ENCODE peak calls at places on chromosomes 3 and 15, in eight cellular contexts. N, M, G, K, I, E, A and X are unnamed samples.

GRCh38 chr3:36991923-36992805 is 767 bp downstream of the EPM2AIP1 start:
- DNase-seq in N (no peak), M (no peak), G (peak), K (peak), I (peak), E (no peak), A (no peak), X (no peak)

GRCh38 chr15:55764398-55764797 is 21.4 kb upstream of the PRTG start:
- DNase-seq in N (no peak), M (no peak), G (no peak), K (no peak), I (no peak), E (no peak), A (no peak), X (no peak)

GRCh38 chr15:85865070-85865684 is 70.5 kb upstream of the KLHL25 start:
- DNase-seq in N (no peak), M (peak), G (peak), K (peak), I (peak), E (peak), A (no peak), X (no peak)

GRCh38 chr3:60588806-60589205 is 662.4 kb downstream of the FHIT start:
- DNase-seq in N (no peak), M (no peak), G (no peak), K (no peak), I (no peak), E (no peak), A (no peak), X (no peak)

GRCh38 chr3:5694267-5694666 is 506.8 kb downstream of the EDEM1 start:
- DNase-seq in N (no peak), M (no peak), G (no peak), K (no peak), I (no peak), E (no peak), A (no peak), X (no peak)

GRCh38 chr3:180295811-180296210 is 259.1 kb upstream of the PEX5L start:
- DNase-seq in N (no peak), M (no peak), G (no peak), K (no peak), I (no peak), E (no peak), A (no peak), X (no peak)

GRCh38 chr3:9168230-9168629 is 81.2 kb downstream of the SRGAP3 start:
- DNase-seq in N (no peak), M (no peak), G (peak), K (no peak), I (peak), E (no peak), A (no peak), X (no peak)

GRCh38 chr15:67305506-67305905 is 50.9 kb downstream of the IQCH start:
- DNase-seq in N (no peak), M (no peak), G (no peak), K (no peak), I (no peak), E (no peak), A (no peak), X (no peak)

GRCh38 chr3:24060055-24060454 is 115.0 kb downstream of the NR1D2 start:
- DNase-seq in N (no peak), M (no peak), G (peak), K (peak), I (no peak), E (no peak), A (no peak), X (no peak)

GRCh38 chr3:38360345-38360744 is 13.8 kb downstream of the XYLB start:
- DNase-seq in N (no peak), M (no peak), G (no peak), K (no peak), I (no peak), E (no peak), A (no peak), X (no peak)

GRCh38 chr3:190731596-190731995 is 130.9 kb downstream of the GMNC start:
- DNase-seq in N (no peak), M (no peak), G (no peak), K (no peak), I (no peak), E (no peak), A (no peak), X (no peak)

GRCh38 chr3:11607816-11608215 is 35.9 kb downstream of the VGLL4 start:
- DNase-seq in N (no peak), M (no peak), G (no peak), K (no peak), I (no peak), E (no peak), A (no peak), X (no peak)

GRCh38 chr3:86982883-86983282 is 8.1 kb downstream of the VGLL3 start:
- DNase-seq in N (no peak), M (no peak), G (no peak), K (no peak), I (no peak), E (no peak), A (no peak), X (no peak)

GRCh38 chr3:175159202-175159601 is 300.1 kb downstream of the NAALADL2 start:
- DNase-seq in N (no peak), M (no peak), G (no peak), K (no peak), I (no peak), E (no peak), A (no peak), X (no peak)

DNA sequence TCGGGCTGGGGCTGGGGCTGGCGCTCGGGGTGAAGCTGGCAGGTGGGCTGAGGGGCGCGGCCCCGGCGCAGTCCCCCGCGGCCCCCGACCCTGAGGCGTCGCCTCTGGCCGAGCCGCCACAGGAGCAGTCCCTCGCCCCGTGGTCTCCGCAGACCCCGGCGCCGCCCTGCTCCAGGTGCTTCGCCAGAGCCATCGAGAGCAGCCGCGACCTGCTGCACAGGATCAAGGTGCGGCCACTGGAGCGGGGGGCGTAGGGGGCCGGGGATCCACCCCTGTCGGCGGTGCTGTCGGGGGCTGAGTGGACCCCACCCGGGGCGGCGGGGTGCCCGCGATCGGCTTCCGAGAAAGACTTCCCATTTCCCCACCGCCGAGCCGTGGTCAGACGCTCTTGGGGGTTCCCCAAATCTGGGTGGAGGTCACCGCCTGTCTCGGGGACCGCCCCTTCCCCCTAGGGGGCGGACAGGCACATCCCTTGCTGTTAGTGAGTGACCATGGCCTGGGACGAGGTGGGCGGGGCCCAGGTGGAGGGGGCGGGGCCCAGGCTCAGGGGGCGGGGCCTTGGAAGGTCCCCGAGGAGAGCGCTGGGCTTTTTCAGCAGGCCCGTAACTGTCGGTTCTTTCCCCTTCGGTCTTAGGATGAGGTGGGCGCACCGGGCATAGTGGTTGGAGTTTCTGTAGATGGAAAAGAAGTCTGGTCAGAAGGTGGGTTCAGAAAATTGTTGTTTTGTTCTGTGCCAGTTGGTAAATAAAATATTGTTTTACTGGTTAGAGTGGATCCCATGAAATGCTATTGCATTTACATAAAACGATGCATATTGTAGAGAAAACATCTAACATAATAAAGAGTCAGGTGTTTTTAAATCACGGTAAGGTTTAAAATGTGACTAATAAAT is 587 bp downstream of the LACTB start:
- DNase-seq in N (peak), M (peak), G (peak), K (peak), I (peak), E (peak), A (peak), X (peak)
- TF ChIP-seq CTCF in N (no peak), M (peak), G (peak), K (no peak), I (no peak), E (no peak), A (peak), X (no peak)

DNA sequence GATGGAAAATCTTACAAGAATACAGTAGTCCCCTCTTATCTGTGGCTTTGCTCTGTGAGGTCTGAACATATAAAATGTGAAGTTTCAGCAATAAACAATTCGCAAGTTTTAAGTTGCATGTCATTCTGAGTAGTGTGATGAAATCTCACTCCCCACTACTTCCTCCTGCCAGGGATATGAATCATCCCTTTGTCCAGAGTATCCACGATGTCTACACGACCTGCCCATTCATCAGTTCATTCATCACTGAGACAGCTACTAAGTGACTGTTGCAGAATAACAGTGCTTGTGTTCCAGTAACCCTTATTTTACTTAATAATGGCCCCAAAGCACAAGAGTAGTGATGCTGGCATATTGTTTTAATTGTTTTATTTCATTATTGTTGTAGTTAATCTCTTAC is 489.2 kb upstream of the UBE2E2 start:
- DNase-seq in N (no peak), M (no peak), G (no peak), K (no peak), I (no peak), E (no peak), A (no peak), X (no peak)
- TF ChIP-seq CTCF in N (no peak), M (no peak), G (no peak), K (no peak), I (no peak), E (no peak), A (no peak), X (no peak)

DNA sequence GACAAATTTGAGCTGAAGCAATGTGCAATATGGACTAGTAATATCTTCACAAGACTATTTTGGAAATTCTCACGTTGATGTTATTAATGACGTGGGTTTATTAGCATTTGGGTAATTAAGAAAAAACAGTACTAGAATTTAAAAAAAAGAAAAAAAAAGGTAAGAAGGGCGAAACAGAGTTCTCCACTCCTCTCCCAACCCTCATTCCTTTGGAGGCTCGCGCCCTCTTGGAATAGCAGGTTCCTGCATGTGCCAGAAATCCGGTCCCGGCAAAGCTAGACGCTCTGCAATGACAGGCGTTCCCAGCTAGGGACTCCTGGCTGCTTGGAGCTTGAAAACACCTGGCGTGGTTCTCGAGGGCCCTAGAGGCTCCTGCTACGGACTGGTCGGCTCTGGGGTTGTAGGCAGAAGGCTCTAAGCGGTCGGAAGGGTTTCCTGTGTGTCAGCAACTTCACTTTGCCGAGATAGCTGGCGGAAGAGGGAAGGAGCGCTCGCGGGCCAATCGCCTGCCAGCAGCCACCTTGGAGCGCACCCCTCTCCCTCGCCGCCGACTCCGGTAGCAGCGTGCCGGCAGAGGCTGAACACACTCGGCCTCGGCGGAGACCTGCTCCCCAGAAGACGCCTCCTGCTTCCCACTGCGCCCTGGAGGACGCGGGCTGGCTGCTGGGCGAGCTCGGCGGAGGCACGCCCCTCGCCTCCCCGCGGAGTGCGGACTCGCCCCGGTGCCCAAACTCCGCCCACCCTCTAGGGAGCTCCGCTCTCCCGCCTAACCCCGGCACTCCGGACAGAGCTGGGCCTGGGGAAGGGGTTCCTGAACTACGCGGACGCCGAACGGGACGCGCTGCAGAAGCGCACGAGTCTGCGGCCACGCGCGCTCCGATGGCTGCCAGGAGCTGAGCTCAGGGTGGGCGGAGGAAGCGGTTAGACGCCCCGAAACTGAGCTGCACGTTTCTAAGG is at the start of gene P2RY1:
- DNase-seq in N (no peak), M (peak), G (peak), K (peak), I (peak), E (peak), A (peak), X (peak)
- TF ChIP-seq CTCF in N (no peak), M (peak), G (no peak), K (peak), I (peak), E (no peak), A (peak), X (no peak)

DNA sequence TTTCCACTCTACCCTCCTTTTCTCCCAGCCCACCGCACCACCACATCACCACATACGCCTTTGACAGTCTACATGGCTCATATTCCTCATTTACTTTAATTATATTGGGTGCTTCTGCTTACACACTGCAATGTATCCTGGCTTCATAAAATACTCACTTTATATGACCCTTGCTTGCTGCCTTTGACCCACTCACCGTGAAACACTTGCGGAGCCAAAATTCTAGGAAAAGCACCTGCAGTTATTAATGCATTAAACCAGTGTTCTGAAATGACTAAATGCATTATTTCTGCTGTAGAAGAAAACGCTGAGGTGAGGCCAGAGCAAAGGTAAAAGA is 217.5 kb upstream of the ICE2 start:
- DNase-seq in N (no peak), M (no peak), G (no peak), K (no peak), I (no peak), E (no peak), A (no peak), X (no peak)
- TF ChIP-seq CTCF in N (no peak), M (no peak), G (no peak), K (no peak), I (no peak), E (no peak), A (no peak), X (no peak)

GRCh38 chr3:129313415-129313982 is 34.8 kb downstream of the HMCES start:
- DNase-seq in N (no peak), M (no peak), G (no peak), K (no peak), I (peak), E (no peak), A (peak), X (no peak)

GRCh38 chr3:129315386-129315991 is 36.8 kb downstream of the HMCES start:
- DNase-seq in N (peak), M (no peak), G (peak), K (peak), I (peak), E (peak), A (peak), X (peak)

GRCh38 chr3:129316121-129317013 is 37.7 kb downstream of the HMCES start:
- DNase-seq in N (peak), M (peak), G (peak), K (peak), I (peak), E (peak), A (peak), X (peak)

GRCh38 chr3:129313983-129314756 is 35.5 kb downstream of the HMCES start:
- DNase-seq in N (no peak), M (no peak), G (peak), K (no peak), I (peak), E (no peak), A (no peak), X (no peak)

DNA sequence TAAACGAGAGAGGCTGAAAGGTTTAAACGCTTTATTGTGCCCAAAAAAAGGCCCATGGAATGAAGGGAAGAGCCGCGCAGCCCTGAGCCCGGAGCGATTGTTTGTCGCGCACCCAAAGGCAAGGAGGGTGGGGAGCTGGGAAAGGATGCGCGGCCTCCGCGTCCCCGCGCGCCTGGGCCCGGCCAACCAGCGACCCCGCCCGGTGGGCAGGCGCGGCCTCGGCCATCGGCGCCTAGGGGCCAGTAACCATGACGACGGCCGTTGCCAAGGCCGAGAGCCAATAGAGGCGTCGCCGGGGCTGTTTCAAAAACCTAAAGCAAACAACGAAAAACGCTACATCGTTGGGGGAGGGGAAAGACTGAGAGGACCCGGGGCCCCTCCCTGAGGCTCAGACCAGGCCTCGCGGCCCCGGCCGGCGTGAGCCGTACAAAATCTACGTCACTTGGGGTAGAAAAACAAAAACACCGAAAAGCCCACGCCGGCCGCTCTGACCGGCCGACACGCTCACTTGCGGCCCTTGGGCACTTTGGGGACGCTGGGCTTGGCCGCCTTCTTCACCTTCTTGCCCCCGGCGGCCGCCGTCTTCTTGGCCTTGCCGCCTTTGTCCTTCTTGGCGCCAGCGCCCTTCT is 36.2 kb downstream of the HMCES start:
- DNase-seq in N (peak), M (peak), G (peak), K (peak), I (peak), E (peak), A (peak), X (peak)
- TF ChIP-seq CTCF in N (no peak), M (no peak), G (peak), K (peak), I (no peak), E (no peak), A (no peak), X (no peak)

DNA sequence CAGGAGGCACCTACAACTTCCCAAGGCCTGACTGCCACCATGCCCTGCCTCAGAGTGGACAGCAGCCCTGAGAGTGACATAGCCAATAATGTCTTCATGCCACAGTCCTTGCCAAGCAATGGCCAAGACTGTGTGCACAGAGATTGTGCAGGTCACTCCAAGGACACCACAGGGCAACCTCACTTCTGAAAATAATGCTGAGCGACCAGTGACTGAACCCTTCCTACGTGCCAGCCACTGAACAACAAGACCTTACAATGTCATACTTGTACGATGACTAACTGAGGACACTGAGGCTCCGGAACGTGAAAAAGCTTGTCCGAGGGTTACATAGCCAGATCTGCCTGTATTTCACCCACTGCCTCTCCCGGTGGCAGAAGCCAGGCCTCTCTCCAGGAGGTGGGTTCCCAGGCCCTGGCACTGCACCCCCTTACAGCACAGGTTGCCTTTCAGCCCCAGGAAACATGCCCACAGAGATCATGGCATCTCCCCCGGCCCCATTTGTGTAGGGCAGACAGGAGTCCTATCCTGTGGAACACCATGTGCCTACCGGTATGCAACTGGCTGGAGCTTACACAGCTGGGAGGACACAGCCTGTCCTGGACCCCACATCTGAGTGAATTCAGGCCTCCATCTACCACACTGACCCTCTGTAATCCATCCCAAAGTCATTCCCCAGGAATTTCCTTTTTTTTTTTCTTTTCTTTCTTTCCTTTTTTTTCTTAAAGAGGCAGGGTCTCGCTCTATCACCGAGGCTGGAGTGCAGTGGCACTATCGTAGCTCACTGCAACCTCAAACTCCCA is 72.3 kb downstream of the SLC12A8 start:
- DNase-seq in N (no peak), M (no peak), G (no peak), K (no peak), I (no peak), E (no peak), A (no peak), X (no peak)
- TF ChIP-seq CTCF in N (no peak), M (no peak), G (no peak), K (no peak), I (no peak), E (no peak), A (no peak), X (no peak)

DNA sequence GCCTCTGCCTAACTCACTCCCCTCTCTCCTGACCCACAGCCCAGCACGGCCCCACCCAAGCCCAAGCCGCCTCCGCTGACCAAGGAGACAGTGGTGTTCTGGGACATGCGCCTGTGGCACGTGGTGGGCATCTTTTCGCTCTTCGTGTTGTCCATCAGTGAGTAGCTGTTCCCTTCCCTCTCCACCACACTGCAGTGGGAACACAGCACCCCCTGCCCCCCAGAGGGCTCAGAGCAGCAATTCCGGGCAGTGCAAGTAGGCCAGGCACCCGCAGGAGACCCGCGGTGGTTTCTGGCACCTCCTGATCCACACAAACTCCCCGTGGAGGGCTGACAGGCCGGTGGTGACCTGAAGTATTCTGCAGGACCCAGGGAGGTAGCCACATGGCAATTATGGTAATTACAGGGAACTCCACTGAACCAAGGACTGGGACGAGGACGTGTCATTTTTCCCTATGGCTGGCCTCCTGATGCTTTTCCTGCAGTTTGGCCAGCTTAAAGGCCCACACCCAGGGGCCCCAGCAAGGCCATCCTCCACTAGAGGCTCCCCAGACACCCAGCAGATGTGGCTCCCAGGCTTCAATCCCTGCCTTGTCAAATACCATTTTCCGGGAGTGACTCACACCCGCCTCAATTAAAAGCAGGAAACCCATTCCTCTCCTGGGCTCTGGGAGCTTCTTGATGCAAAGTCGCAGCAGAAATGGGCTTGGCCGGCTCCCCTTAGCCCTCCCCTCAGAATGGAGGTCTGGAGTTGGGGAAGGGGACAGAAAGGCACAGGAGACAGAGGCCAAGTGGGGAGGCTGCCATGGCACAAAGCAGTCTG is 4.8 kb downstream of the TMIE start:
- DNase-seq in N (no peak), M (peak), G (no peak), K (no peak), I (peak), E (no peak), A (peak), X (peak)
- TF ChIP-seq CTCF in N (no peak), M (no peak), G (no peak), K (no peak), I (no peak), E (no peak), A (no peak), X (no peak)